ENCODE peak calls at places on chromosomes 7 and 10, in six cellular contexts. M, J, B, H, F and N are unnamed samples.
A peak's percentile ranks its signal among the peaks of the same experiment; 100 is the strongest.

GRCh38 chr7:200704-201103 is 8.3 kb downstream of the FAM20C start:
- DNase-seq in B (no peak), F (no peak), M (no peak), J (no peak), H (no peak), N (no peak)

GRCh38 chr10:79562135-79562756 is 2.0 kb upstream of the SFTPA2 start:
- DNase-seq in M (peak; percentile 35), H (peak; percentile 3), J (peak; percentile 58), F (peak; percentile 65), B (peak; percentile 65), N (peak; percentile 75)

GRCh38 chr10:132701099-132701845 is 84.7 kb downstream of the NKX6-2 start:
- DNase-seq in J (peak; percentile 17), H (no peak), B (no peak), F (no peak), M (no peak), N (no peak)

GRCh38 chr7:44076101-44076895 is 6.0 kb downstream of the POLM start:
- DNase-seq in M (no peak), B (no peak), F (no peak), H (no peak), J (peak; percentile 30), N (no peak)

GRCh38 chr10:54665122-54665521 is 135.9 kb downstream of the PCDH15 start:
- DNase-seq in J (no peak), M (no peak), H (no peak), B (no peak), F (no peak), N (no peak)

GRCh38 chr10:109977382-109977806 is 30.4 kb upstream of the ADD3 start:
- DNase-seq in B (peak; percentile 23), J (peak; percentile 41), H (no peak), M (no peak), F (no peak), N (no peak)

GRCh38 chr7:27735165-27735564 is 4.8 kb upstream of the TAX1BP1 start:
- DNase-seq in F (no peak), M (no peak), J (no peak), B (no peak), H (no peak), N (no peak)

GRCh38 chr10:128476845-128477244 is 350.6 kb upstream of the MKI67 start:
- DNase-seq in F (no peak), J (no peak), B (no peak), M (no peak), H (no peak), N (no peak)

GRCh38 chr10:119496282-119496681 is 46.2 kb downstream of the RGS10 start:
- DNase-seq in J (no peak), M (no peak), F (peak; percentile 28), H (no peak), B (peak; percentile 15), N (peak; percentile 47)

GRCh38 chr10:129969528-129970264 is 5.6 kb upstream of the EBF3 start:
- DNase-seq in F (no peak), J (no peak), B (no peak), M (no peak), H (no peak), N (peak; percentile 36)

GRCh38 chr10:133396035-133396624 is 2.2 kb downstream of the MTG1 start:
- DNase-seq in F (no peak), J (no peak), M (no peak), B (no peak), H (no peak), N (no peak)

GRCh38 chr10:77297370-77297692 is 340.3 kb downstream of the KCNMA1 start:
- DNase-seq in J (no peak), M (peak; percentile 76), H (no peak), F (no peak), B (peak; percentile 64), N (no peak)

GRCh38 chr7:107726356-107727130 is 17.4 kb upstream of the CBLL1 start:
- DNase-seq in B (no peak), J (no peak), F (no peak), M (no peak), H (no peak), N (no peak)

GRCh38 chr7:27260211-27260610 is 17.6 kb downstream of the EVX1 start:
- DNase-seq in F (peak; percentile 58), M (no peak), J (no peak), H (no peak), B (no peak), N (no peak)

GRCh38 chr10:1782841-1783240 is 45.5 kb upstream of the ADARB2 start:
- DNase-seq in F (no peak), J (no peak), M (no peak), H (no peak), B (no peak), N (no peak)

GRCh38 chr7:29801929-29802328 is 4.4 kb upstream of the WIPF3 start:
- DNase-seq in B (no peak), F (no peak), H (no peak), J (no peak), M (no peak), N (no peak)

GRCh38 chr7:124171068-124171467 is 138.2 kb upstream of the TMEM229A start:
- DNase-seq in H (no peak), J (no peak), F (peak; percentile 43), B (peak; percentile 9), M (peak; percentile 70), N (no peak)

GRCh38 chr10:117441812-117442443 is 66.7 kb upstream of the PDZD8 start:
- DNase-seq in H (no peak), J (no peak), B (peak; percentile 94), M (peak; percentile 100), F (no peak), N (no peak)

GRCh38 chr10:42431095-42431494 is 207.3 kb downstream of the ZNF33B start:
- DNase-seq in F (no peak), M (no peak), B (no peak), H (no peak), J (no peak), N (no peak)

GRCh38 chr7:83054472-83054871 is 108.2 kb downstream of the PCLO start:
- DNase-seq in B (no peak), J (no peak), H (no peak), M (no peak), F (no peak), N (no peak)

GRCh38 chr10:48523212-48523819 is 81.6 kb downstream of the ARHGAP22 start:
- DNase-seq in B (peak; percentile 82), M (peak; percentile 59), J (peak; percentile 74), H (no peak), F (peak; percentile 83), N (no peak)